ENCODE peak calls at places on chromosomes 3 and 15, in nine cellular contexts. F is SJSA1, S is BE2C, T is colonic mucosa, J is DND-41, P is IMR-90, M is neuronal stem cell, L is mammary epithelial cell, K is right cardiac atrium. O is an unnamed sample.

GRCh38 chr15:42240823-42241222 is 32.2 kb upstream of the GANC start:
- DNase-seq in K (no peak), L (no peak), T (no peak), F (no peak), M (no peak), P (no peak), J (no peak), S (no peak), O (no peak)

GRCh38 chr15:31477301-31477700 is 150.7 kb downstream of the KLF13 start:
- DNase-seq in L (no peak), M (no peak), P (no peak), S (no peak), J (no peak), T (no peak), F (no peak), K (no peak), O (no peak)

GRCh38 chr15:86231864-86232801 is 152.5 kb downstream of the AGBL1 start:
- DNase-seq in M (peak; percentile 46), J (no peak), S (peak; percentile 49), P (no peak), F (no peak), K (peak; percentile 29), L (peak; percentile 29), T (peak; percentile 31), O (peak; percentile 4)

GRCh38 chr15:58523634-58524033 is 91.8 kb downstream of the LIPC start:
- DNase-seq in J (no peak), M (no peak), T (no peak), P (no peak), L (no peak), S (no peak), F (no peak), K (no peak), O (no peak)

GRCh38 chr3:153896197-153896596 is 225.0 kb upstream of the ARHGEF26 start:
- DNase-seq in L (no peak), T (no peak), S (no peak), P (no peak), F (no peak), M (no peak), K (no peak), J (no peak), O (no peak)

GRCh38 chr3:78143000-78143399 is 1103.1 kb downstream of the ROBO2 start:
- DNase-seq in L (no peak), P (no peak), M (no peak), S (no peak), F (no peak), J (no peak), T (no peak), K (no peak), O (no peak)

GRCh38 chr15:52695146-52695545 is 16.0 kb upstream of the ATOSA start:
- DNase-seq in T (no peak), L (no peak), J (no peak), S (no peak), F (no peak), M (no peak), K (no peak), P (no peak), O (no peak)

GRCh38 chr3:116474356-116475200 is 29.3 kb upstream of the LSAMP start:
- DNase-seq in P (peak; percentile 17), M (peak; percentile 0), J (no peak), K (no peak), S (peak; percentile 51), F (no peak), L (no peak), T (no peak), O (no peak)

GRCh38 chr3:170159459-170159858 is 22.1 kb downstream of the PHC3 start:
- DNase-seq in M (no peak), S (no peak), L (no peak), K (no peak), T (no peak), J (no peak), P (no peak), F (no peak), O (no peak)

GRCh38 chr3:122858373-122858772 is 63.5 kb downstream of the SLC49A4 start:
- DNase-seq in J (no peak), P (peak; percentile 25), K (no peak), M (no peak), F (no peak), T (no peak), S (no peak), L (peak; percentile 32), O (peak; percentile 25)

GRCh38 chr15:27210176-27210575 is 239.2 kb downstream of the GABRG3 start:
- DNase-seq in T (no peak), L (no peak), S (no peak), F (no peak), M (no peak), J (no peak), K (no peak), P (no peak), O (no peak)

GRCh38 chr3:53806182-53807116 is 39.8 kb downstream of the CHDH start:
- DNase-seq in L (no peak), M (no peak), K (no peak), S (no peak), F (no peak), T (peak; percentile 72), P (peak; percentile 82), J (no peak), O (no peak)

GRCh38 chr15:23472033-23472432 is 25.0 kb upstream of the GOLGA6L2 start:
- DNase-seq in K (no peak), S (no peak), L (no peak), J (no peak), T (no peak), F (no peak), M (no peak), P (no peak), O (no peak)

GRCh38 chr15:29939404-29939803 is 117.1 kb upstream of the TJP1 start:
- DNase-seq in L (peak; percentile 85), K (no peak), S (no peak), T (no peak), P (peak; percentile 47), J (no peak), F (peak; percentile 49), M (no peak), O (no peak)

GRCh38 chr3:142976621-142977398 is 13.3 kb upstream of the PAQR9 start:
- DNase-seq in F (peak; percentile 63), T (peak; percentile 45), P (peak; percentile 96), M (no peak), S (peak; percentile 84), K (peak; percentile 92), J (no peak), L (peak; percentile 89), O (no peak)

GRCh38 chr3:26293351-26293750 is 329.2 kb upstream of the LRRC3B start:
- DNase-seq in T (no peak), L (no peak), F (no peak), K (no peak), S (no peak), J (no peak), P (no peak), M (no peak), O (no peak)

GRCh38 chr3:157159037-157159761 is 748 bp downstream of the CCNL1 start:
- DNase-seq in F (peak; percentile 53), P (peak; percentile 37), M (peak; percentile 49), T (peak; percentile 65), L (peak; percentile 81), K (peak; percentile 65), J (peak; percentile 78), S (peak; percentile 76), O (peak; percentile 68)

GRCh38 chr15:68580026-68580882 is 1.5 kb downstream of the CORO2B start:
- DNase-seq in T (no peak), S (no peak), P (no peak), M (no peak), K (peak; percentile 73), J (no peak), L (no peak), F (no peak), O (no peak)

GRCh38 chr15:68576253-68577236 is 2.2 kb upstream of the CORO2B start:
- DNase-seq in T (no peak), S (no peak), K (peak; percentile 17), L (no peak), F (no peak), M (no peak), P (no peak), J (no peak), O (no peak)

GRCh38 chr15:68580883-68581155 is 2.0 kb downstream of the CORO2B start:
- DNase-seq in M (no peak), P (no peak), T (no peak), F (no peak), K (no peak), L (no peak), S (no peak), J (no peak), O (no peak)

GRCh38 chr15:68578960-68579935 is at the start of gene CORO2B:
- DNase-seq in S (peak; percentile 74), F (no peak), J (no peak), M (no peak), P (peak; percentile 47), L (peak; percentile 19), K (peak; percentile 73), T (no peak), O (no peak)

GRCh38 chr15:68578175-68578959 is 426 bp upstream of the CORO2B start:
- DNase-seq in K (peak; percentile 87), P (peak; percentile 71), J (no peak), S (peak; percentile 78), T (peak; percentile 42), M (no peak), L (peak; percentile 33), F (peak; percentile 48), O (no peak)
- H3K4me3 ChIP-seq in K (peak overlapping the region; percentile 93), P (peak overlapping the region; percentile 58), J (no peak overlapping the region), S (peak overlapping the region; percentile 53), T (peak overlapping the region; percentile 50), M (peak overlapping the region; percentile 77), L (peak overlapping the region; percentile 47), F (peak overlapping the region; percentile 39), O (no peak overlapping the region)

GRCh38 chr3:99690761-99691369 is 52.5 kb downstream of the COL8A1 start:
- DNase-seq in M (no peak), S (no peak), F (no peak), P (no peak), T (no peak), L (no peak), J (no peak), K (no peak), O (no peak)
- H3K4me3 ChIP-seq in M (no peak overlapping the region), S (no peak overlapping the region), F (no peak overlapping the region), P (no peak overlapping the region), T (no peak overlapping the region), L (no peak overlapping the region), J (no peak overlapping the region), K (no peak overlapping the region), O (no peak overlapping the region)

GRCh38 chr3:141330235-141330634 is 38.1 kb upstream of the ZBTB38 start:
- DNase-seq in P (no peak), T (no peak), S (no peak), J (no peak), F (no peak), K (no peak), M (no peak), L (no peak), O (no peak)
- H3K4me3 ChIP-seq in P (no peak overlapping the region), T (no peak overlapping the region), S (no peak overlapping the region), J (no peak overlapping the region), F (no peak overlapping the region), K (no peak overlapping the region), M (no peak overlapping the region), L (no peak overlapping the region), O (no peak overlapping the region)

DNA sequence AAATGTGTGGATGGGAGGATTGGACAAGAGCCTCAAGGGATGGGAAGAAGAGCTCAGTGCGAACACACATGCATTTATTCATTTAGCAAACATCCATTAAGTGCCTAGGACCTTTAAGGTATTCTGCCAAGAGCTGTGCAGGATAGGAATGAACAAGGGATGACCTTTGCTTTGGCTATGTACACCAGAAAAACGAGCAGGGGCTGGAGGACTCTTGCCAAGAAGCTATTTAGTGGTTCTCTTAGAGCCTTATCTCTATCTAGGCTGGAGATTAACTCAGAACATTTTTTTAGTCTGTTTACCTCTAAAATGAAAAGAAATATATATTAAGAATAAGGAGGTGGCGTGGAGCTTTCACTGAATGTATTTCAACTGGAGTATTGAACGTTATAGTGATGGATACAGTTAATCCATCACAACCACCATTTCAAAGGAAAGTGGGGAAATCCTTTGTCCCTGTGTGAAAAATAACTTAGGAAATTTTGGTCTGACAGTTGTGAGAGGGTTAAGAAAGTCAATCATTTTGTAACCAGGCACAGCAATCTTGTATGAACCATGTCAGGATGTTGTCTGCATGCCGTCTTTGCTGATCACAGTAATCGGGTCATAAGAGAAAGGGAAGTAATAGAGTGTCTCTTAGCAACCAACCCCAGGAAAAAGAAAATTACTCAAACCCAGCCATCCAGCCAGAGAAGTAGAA is 279.0 kb downstream of the LPP start:
- DNase-seq in S (no peak), F (no peak), T (peak; percentile 32), K (peak; percentile 20), L (no peak), P (peak; percentile 59), M (no peak), J (no peak), O (no peak)
- H3K4me3 ChIP-seq in S (no peak overlapping the region), F (no peak overlapping the region), T (no peak overlapping the region), K (no peak overlapping the region), L (no peak overlapping the region), P (no peak overlapping the region), M (no peak overlapping the region), J (no peak overlapping the region), O (no peak overlapping the region)

O was measured in Jurkat, Clone E6-1.